ENCODE peak calls at places on chromosome 2, in four cellular contexts. Y is activated naive CD4-positive, alpha-beta T cell treated with anti-CD3 and anti-CD28 coated beads, Interleukin-2, amount 50 U/mL, for 72 hours; V is neural progenitor cell; I is effector CD4-positive, alpha-beta T cell. J is an unnamed sample.
A peak's percentile ranks its signal among the peaks of the same experiment; 100 is the strongest.

GRCh38 chr2:231321556-231322334 is 73.8 kb upstream of the B3GNT7 start:
- DNase-seq in Y (no peak), V (no peak), I (no peak), J (no peak)

GRCh38 chr2:50719837-50720694 is 311.9 kb downstream of the NRXN1 start:
- DNase-seq in Y (no peak), V (no peak), I (no peak), J (no peak)

GRCh38 chr2:196163285-196163684 is 8.1 kb downstream of the STK17B start:
- DNase-seq in Y (no peak), V (no peak), I (no peak), J (no peak)

GRCh38 chr2:205372141-205372540 is 310.2 kb upstream of the NRP2 start:
- DNase-seq in Y (no peak), V (no peak), I (no peak), J (no peak)

GRCh38 chr2:195706161-195706900 is 49.3 kb downstream of the SLC39A10 start:
- DNase-seq in Y (no peak), V (peak; percentile 51), I (no peak), J (no peak)

GRCh38 chr2:209451209-209451822 is 27.5 kb downstream of the MAP2 start:
- DNase-seq in Y (no peak), V (peak; percentile 4), I (no peak), J (no peak)

GRCh38 chr2:128425731-128426620 is 107.3 kb upstream of the HS6ST1 start:
- DNase-seq in Y (no peak), V (no peak), I (no peak), J (no peak)

GRCh38 chr2:152950125-152950524 is 231.7 kb downstream of the ARL6IP6 start:
- DNase-seq in Y (no peak), V (peak; percentile 65), I (no peak), J (no peak)

GRCh38 chr2:166092889-166093288 is 34.9 kb downstream of the SCN1A start:
- DNase-seq in Y (no peak), V (no peak), I (no peak), J (no peak)

GRCh38 chr2:147451131-147451530 is 393.7 kb upstream of the ACVR2A start:
- DNase-seq in Y (no peak), V (no peak), I (no peak), J (no peak)

GRCh38 chr2:231710751-231711676 is 2.7 kb downstream of the PTMA start:
- DNase-seq in Y (peak; percentile 65), V (peak; percentile 58), I (no peak), J (no peak)

J was measured in caudate nucleus.